ENCODE peak calls at places on chromosome 11, in seven cellular contexts. One of them, this sample, is unnamed.

GRCh38 chr11:44286268-44286880 is 23.6 kb downstream of the ALX4 start:
- DNase-seq in cardiac muscle cell: peak
- DNase-seq in AG09309: no peak
- DNase-seq in endothelial cell: peak
- DNase-seq in chondrocyte: no peak
- DNase-seq in coronary artery: no peak
- DNase-seq in progenitor cell of endocrine pancreas: peak
- DNase-seq in this sample: peak

GRCh38 chr11:121024989-121025388 is 1.1 kb downstream of the TBCEL start:
- DNase-seq in coronary artery: no peak
- DNase-seq in cardiac muscle cell: peak
- DNase-seq in progenitor cell of endocrine pancreas: no peak
- DNase-seq in AG09309: no peak
- DNase-seq in chondrocyte: no peak
- DNase-seq in endothelial cell: no peak
- DNase-seq in this sample: no peak

GRCh38 chr11:34341096-34341495 is 16.7 kb downstream of the ABTB2 start:
- DNase-seq in chondrocyte: no peak
- DNase-seq in coronary artery: no peak
- DNase-seq in cardiac muscle cell: no peak
- DNase-seq in progenitor cell of endocrine pancreas: no peak
- DNase-seq in AG09309: no peak
- DNase-seq in endothelial cell: no peak
- DNase-seq in this sample: no peak

GRCh38 chr11:117839234-117839882 is 14.8 kb upstream of the FXYD2 start:
- DNase-seq in chondrocyte: peak
- DNase-seq in AG09309: no peak
- DNase-seq in progenitor cell of endocrine pancreas: no peak
- DNase-seq in coronary artery: peak
- DNase-seq in cardiac muscle cell: no peak
- DNase-seq in endothelial cell: no peak
- DNase-seq in this sample: no peak

GRCh38 chr11:95904009-95904650 is 19.8 kb downstream of the MTMR2 start:
- DNase-seq in coronary artery: no peak
- DNase-seq in endothelial cell: no peak
- DNase-seq in chondrocyte: no peak
- DNase-seq in AG09309: no peak
- DNase-seq in progenitor cell of endocrine pancreas: no peak
- DNase-seq in cardiac muscle cell: no peak
- DNase-seq in this sample: no peak

GRCh38 chr11:19769820-19770219 is 57.2 kb downstream of the NAV2 start:
- DNase-seq in cardiac muscle cell: no peak
- DNase-seq in endothelial cell: no peak
- DNase-seq in chondrocyte: no peak
- DNase-seq in coronary artery: peak
- DNase-seq in AG09309: peak
- DNase-seq in progenitor cell of endocrine pancreas: no peak
- DNase-seq in this sample: no peak

GRCh38 chr11:61532136-61533038 is 23.8 kb downstream of the LRRC10B start:
- DNase-seq in coronary artery: no peak
- DNase-seq in endothelial cell: peak
- DNase-seq in AG09309: no peak
- DNase-seq in chondrocyte: no peak
- DNase-seq in cardiac muscle cell: peak
- DNase-seq in progenitor cell of endocrine pancreas: peak
- DNase-seq in this sample: peak

GRCh38 chr11:1327064-1327460 is 17.6 kb upstream of the TOLLIP start:
- DNase-seq in chondrocyte: no peak
- DNase-seq in cardiac muscle cell: no peak
- DNase-seq in AG09309: no peak
- DNase-seq in endothelial cell: no peak
- DNase-seq in coronary artery: no peak
- DNase-seq in progenitor cell of endocrine pancreas: no peak
- DNase-seq in this sample: no peak

GRCh38 chr11:118605116-118605867 is 2.1 kb upstream of the PHLDB1 start:
- DNase-seq in chondrocyte: no peak
- DNase-seq in coronary artery: peak
- DNase-seq in AG09309: peak
- DNase-seq in cardiac muscle cell: peak
- DNase-seq in progenitor cell of endocrine pancreas: no peak
- DNase-seq in endothelial cell: no peak
- DNase-seq in this sample: no peak

GRCh38 chr11:67504023-67504949 is 877 bp downstream of the PITPNM1 start:
- DNase-seq in cardiac muscle cell: peak
- DNase-seq in chondrocyte: peak
- DNase-seq in AG09309: no peak
- DNase-seq in progenitor cell of endocrine pancreas: peak
- DNase-seq in coronary artery: no peak
- DNase-seq in endothelial cell: peak
- DNase-seq in this sample: peak

GRCh38 chr11:48005133-48005532 is 24.8 kb downstream of the PTPRJ start:
- DNase-seq in chondrocyte: peak
- DNase-seq in coronary artery: no peak
- DNase-seq in progenitor cell of endocrine pancreas: no peak
- DNase-seq in cardiac muscle cell: no peak
- DNase-seq in AG09309: no peak
- DNase-seq in endothelial cell: no peak
- DNase-seq in this sample: no peak

GRCh38 chr11:103338621-103339484 is 229.6 kb downstream of the DYNC2H1 start:
- DNase-seq in coronary artery: no peak
- DNase-seq in chondrocyte: no peak
- DNase-seq in endothelial cell: peak
- DNase-seq in progenitor cell of endocrine pancreas: no peak
- DNase-seq in cardiac muscle cell: no peak
- DNase-seq in AG09309: peak
- DNase-seq in this sample: no peak
- TF ChIP-seq CTCF in coronary artery: no peak
- TF ChIP-seq CTCF in chondrocyte: peak
- TF ChIP-seq CTCF in endothelial cell: peak
- TF ChIP-seq CTCF in progenitor cell of endocrine pancreas: no peak
- TF ChIP-seq CTCF in cardiac muscle cell: no peak
- TF ChIP-seq CTCF in AG09309: peak
- TF ChIP-seq CTCF in this sample: peak

GRCh38 chr11:10623797-10624761 is 55.6 kb upstream of the LYVE1 start:
- DNase-seq in AG09309: no peak
- DNase-seq in progenitor cell of endocrine pancreas: no peak
- DNase-seq in endothelial cell: no peak
- DNase-seq in cardiac muscle cell: peak
- DNase-seq in chondrocyte: no peak
- DNase-seq in coronary artery: peak
- DNase-seq in this sample: no peak
- TF ChIP-seq CTCF in AG09309: peak
- TF ChIP-seq CTCF in progenitor cell of endocrine pancreas: peak
- TF ChIP-seq CTCF in endothelial cell: no peak
- TF ChIP-seq CTCF in cardiac muscle cell: peak
- TF ChIP-seq CTCF in chondrocyte: peak
- TF ChIP-seq CTCF in coronary artery: peak
- TF ChIP-seq CTCF in this sample: peak

GRCh38 chr11:57764527-57764926 is 2.9 kb downstream of the CTNND1 start:
- DNase-seq in progenitor cell of endocrine pancreas: no peak
- DNase-seq in AG09309: no peak
- DNase-seq in chondrocyte: no peak
- DNase-seq in cardiac muscle cell: no peak
- DNase-seq in coronary artery: no peak
- DNase-seq in endothelial cell: no peak
- DNase-seq in this sample: no peak

GRCh38 chr11:57762235-57762866 is 749 bp downstream of the CTNND1 start:
- DNase-seq in chondrocyte: no peak
- DNase-seq in coronary artery: no peak
- DNase-seq in endothelial cell: no peak
- DNase-seq in progenitor cell of endocrine pancreas: no peak
- DNase-seq in cardiac muscle cell: no peak
- DNase-seq in AG09309: no peak
- DNase-seq in this sample: no peak

GRCh38 chr11:57764972-57765371 is 3.4 kb downstream of the CTNND1 start:
- DNase-seq in endothelial cell: no peak
- DNase-seq in chondrocyte: no peak
- DNase-seq in coronary artery: no peak
- DNase-seq in cardiac muscle cell: no peak
- DNase-seq in progenitor cell of endocrine pancreas: no peak
- DNase-seq in AG09309: no peak
- DNase-seq in this sample: no peak

GRCh38 chr11:57761301-57762234 is at the start of gene CTNND1:
- DNase-seq in progenitor cell of endocrine pancreas: peak
- DNase-seq in cardiac muscle cell: peak
- DNase-seq in endothelial cell: peak
- DNase-seq in chondrocyte: no peak
- DNase-seq in AG09309: peak
- DNase-seq in coronary artery: peak
- DNase-seq in this sample: peak

DNA sequence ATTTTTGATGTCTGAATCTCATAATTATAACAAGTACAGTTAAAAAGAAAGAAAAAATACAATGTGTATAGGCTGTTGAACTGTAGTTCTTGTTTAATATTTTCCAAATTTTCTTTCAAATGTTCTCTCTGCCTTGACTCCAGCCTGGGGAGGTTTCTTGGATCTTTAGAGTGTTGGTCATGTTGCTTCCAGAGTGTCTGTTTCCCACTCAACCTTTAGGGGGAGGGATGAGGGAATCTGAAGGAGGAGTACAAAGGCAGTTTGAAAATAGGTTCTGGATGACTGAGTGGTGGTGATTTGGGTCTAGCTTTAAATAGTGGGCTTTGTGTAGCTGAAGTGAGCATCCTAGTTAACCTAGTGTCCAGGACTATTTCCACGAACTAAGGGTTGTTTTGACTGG is 2.0 kb downstream of the CTNND1 start:
- DNase-seq in chondrocyte: no peak
- DNase-seq in AG09309: no peak
- DNase-seq in progenitor cell of endocrine pancreas: no peak
- DNase-seq in cardiac muscle cell: peak
- DNase-seq in endothelial cell: no peak
- DNase-seq in coronary artery: no peak
- DNase-seq in this sample: no peak
- TF ChIP-seq CTCF in chondrocyte: peak
- TF ChIP-seq CTCF in AG09309: peak
- TF ChIP-seq CTCF in progenitor cell of endocrine pancreas: peak
- TF ChIP-seq CTCF in cardiac muscle cell: peak
- TF ChIP-seq CTCF in endothelial cell: peak
- TF ChIP-seq CTCF in coronary artery: no peak
- TF ChIP-seq CTCF in this sample: no peak

GRCh38 chr11:32332990-32333334 is 102.4 kb downstream of the WT1 start:
- DNase-seq in coronary artery: no peak
- DNase-seq in endothelial cell: no peak
- DNase-seq in cardiac muscle cell: no peak
- DNase-seq in progenitor cell of endocrine pancreas: no peak
- DNase-seq in chondrocyte: no peak
- DNase-seq in AG09309: no peak
- DNase-seq in this sample: no peak

GRCh38 chr11:32331098-32331497 is 104.2 kb downstream of the WT1 start:
- DNase-seq in cardiac muscle cell: no peak
- DNase-seq in chondrocyte: no peak
- DNase-seq in coronary artery: no peak
- DNase-seq in progenitor cell of endocrine pancreas: no peak
- DNase-seq in endothelial cell: no peak
- DNase-seq in AG09309: no peak
- DNase-seq in this sample: no peak

GRCh38 chr11:32331792-32332191 is 103.5 kb downstream of the WT1 start:
- DNase-seq in progenitor cell of endocrine pancreas: no peak
- DNase-seq in chondrocyte: no peak
- DNase-seq in AG09309: no peak
- DNase-seq in cardiac muscle cell: no peak
- DNase-seq in endothelial cell: no peak
- DNase-seq in coronary artery: no peak
- DNase-seq in this sample: no peak

GRCh38 chr11:32333335-32333991 is 101.9 kb downstream of the WT1 start:
- DNase-seq in progenitor cell of endocrine pancreas: peak
- DNase-seq in cardiac muscle cell: peak
- DNase-seq in endothelial cell: peak
- DNase-seq in coronary artery: no peak
- DNase-seq in AG09309: no peak
- DNase-seq in chondrocyte: peak
- DNase-seq in this sample: no peak

GRCh38 chr11:32334822-32335221 is 100.5 kb downstream of the WT1 start:
- DNase-seq in AG09309: no peak
- DNase-seq in chondrocyte: no peak
- DNase-seq in progenitor cell of endocrine pancreas: no peak
- DNase-seq in endothelial cell: no peak
- DNase-seq in coronary artery: no peak
- DNase-seq in cardiac muscle cell: no peak
- DNase-seq in this sample: no peak
- TF ChIP-seq CTCF in AG09309: peak
- TF ChIP-seq CTCF in chondrocyte: peak
- TF ChIP-seq CTCF in progenitor cell of endocrine pancreas: peak
- TF ChIP-seq CTCF in endothelial cell: peak
- TF ChIP-seq CTCF in coronary artery: no peak
- TF ChIP-seq CTCF in cardiac muscle cell: peak
- TF ChIP-seq CTCF in this sample: no peak